ENCODE peak calls at places on chromosomes 4 and X, in nine cellular contexts. One of them, this sample, is unnamed.

GRCh38 chrX:130725519-130725918 is 177.5 kb downstream of the ENOX2 start:
- DNase-seq in posterior cingulate gyrus: no peak
- DNase-seq in progenitor cell of endocrine pancreas: no peak
- DNase-seq in hypothalamus: no peak
- DNase-seq in RWPE1: no peak
- DNase-seq in SHP77: no peak
- DNase-seq in kidney glomerular epithelial cell: no peak
- DNase-seq in iris pigment epithelial cell: no peak
- DNase-seq in CD4-positive, CD25-positive, alpha-beta regulatory T cell: no peak
- DNase-seq in this sample: no peak

GRCh38 chr4:1981251-1982055 is 27.3 kb downstream of the NELFA start:
- DNase-seq in RWPE1: peak; percentile 12
- DNase-seq in hypothalamus: no peak
- DNase-seq in SHP77: no peak
- DNase-seq in progenitor cell of endocrine pancreas: no peak
- DNase-seq in CD4-positive, CD25-positive, alpha-beta regulatory T cell: no peak
- DNase-seq in iris pigment epithelial cell: peak; percentile 15
- DNase-seq in posterior cingulate gyrus: peak; percentile 9
- DNase-seq in kidney glomerular epithelial cell: no peak
- DNase-seq in this sample: peak; percentile 27

GRCh38 chr4:107862658-107863057 is 37.9 kb downstream of the SGMS2 start:
- DNase-seq in kidney glomerular epithelial cell: peak; percentile 88
- DNase-seq in CD4-positive, CD25-positive, alpha-beta regulatory T cell: peak; percentile 1
- DNase-seq in iris pigment epithelial cell: peak; percentile 91
- DNase-seq in SHP77: no peak
- DNase-seq in RWPE1: peak; percentile 87
- DNase-seq in progenitor cell of endocrine pancreas: no peak
- DNase-seq in posterior cingulate gyrus: no peak
- DNase-seq in hypothalamus: no peak
- DNase-seq in this sample: peak; percentile 80

GRCh38 chrX:17535229-17535628 is 160.2 kb downstream of the NHS start:
- DNase-seq in posterior cingulate gyrus: no peak
- DNase-seq in RWPE1: no peak
- DNase-seq in hypothalamus: no peak
- DNase-seq in iris pigment epithelial cell: peak; percentile 26
- DNase-seq in CD4-positive, CD25-positive, alpha-beta regulatory T cell: no peak
- DNase-seq in progenitor cell of endocrine pancreas: no peak
- DNase-seq in SHP77: no peak
- DNase-seq in kidney glomerular epithelial cell: no peak
- DNase-seq in this sample: no peak

GRCh38 chr4:107740950-107741701 is 21.1 kb upstream of the PAPSS1 start:
- DNase-seq in kidney glomerular epithelial cell: no peak
- DNase-seq in progenitor cell of endocrine pancreas: no peak
- DNase-seq in SHP77: no peak
- DNase-seq in iris pigment epithelial cell: peak; percentile 75
- DNase-seq in posterior cingulate gyrus: no peak
- DNase-seq in CD4-positive, CD25-positive, alpha-beta regulatory T cell: no peak
- DNase-seq in hypothalamus: no peak
- DNase-seq in RWPE1: no peak
- DNase-seq in this sample: no peak

GRCh38 chrX:40773809-40774208 is 38.5 kb upstream of the MED14 start:
- DNase-seq in iris pigment epithelial cell: peak; percentile 44
- DNase-seq in SHP77: no peak
- DNase-seq in progenitor cell of endocrine pancreas: no peak
- DNase-seq in kidney glomerular epithelial cell: peak; percentile 30
- DNase-seq in hypothalamus: no peak
- DNase-seq in RWPE1: no peak
- DNase-seq in posterior cingulate gyrus: no peak
- DNase-seq in CD4-positive, CD25-positive, alpha-beta regulatory T cell: no peak
- DNase-seq in this sample: peak; percentile 33

GRCh38 chr4:7001271-7001670 is 41.9 kb upstream of the TADA2B start:
- DNase-seq in progenitor cell of endocrine pancreas: no peak
- DNase-seq in RWPE1: no peak
- DNase-seq in hypothalamus: no peak
- DNase-seq in SHP77: no peak
- DNase-seq in kidney glomerular epithelial cell: no peak
- DNase-seq in iris pigment epithelial cell: no peak
- DNase-seq in posterior cingulate gyrus: no peak
- DNase-seq in CD4-positive, CD25-positive, alpha-beta regulatory T cell: no peak
- DNase-seq in this sample: no peak

GRCh38 chr4:89284828-89285227 is 22.8 kb downstream of the GPRIN3 start:
- DNase-seq in kidney glomerular epithelial cell: no peak
- DNase-seq in progenitor cell of endocrine pancreas: no peak
- DNase-seq in hypothalamus: no peak
- DNase-seq in RWPE1: no peak
- DNase-seq in SHP77: no peak
- DNase-seq in iris pigment epithelial cell: no peak
- DNase-seq in posterior cingulate gyrus: no peak
- DNase-seq in CD4-positive, CD25-positive, alpha-beta regulatory T cell: no peak
- DNase-seq in this sample: no peak

GRCh38 chr4:127140306-127140705 is 492.5 kb upstream of the INTU start:
- DNase-seq in SHP77: peak; percentile 66
- DNase-seq in hypothalamus: no peak
- DNase-seq in iris pigment epithelial cell: peak; percentile 78
- DNase-seq in CD4-positive, CD25-positive, alpha-beta regulatory T cell: no peak
- DNase-seq in posterior cingulate gyrus: no peak
- DNase-seq in progenitor cell of endocrine pancreas: no peak
- DNase-seq in kidney glomerular epithelial cell: no peak
- DNase-seq in RWPE1: peak; percentile 10
- DNase-seq in this sample: no peak

GRCh38 chrX:135632353-135632752 is 81.1 kb upstream of the CT45A1 start:
- DNase-seq in iris pigment epithelial cell: no peak
- DNase-seq in progenitor cell of endocrine pancreas: no peak
- DNase-seq in SHP77: no peak
- DNase-seq in hypothalamus: no peak
- DNase-seq in CD4-positive, CD25-positive, alpha-beta regulatory T cell: no peak
- DNase-seq in RWPE1: no peak
- DNase-seq in posterior cingulate gyrus: no peak
- DNase-seq in kidney glomerular epithelial cell: no peak
- DNase-seq in this sample: no peak

GRCh38 chrX:17860179-17860780 is 818 bp downstream of the RAI2 start:
- DNase-seq in kidney glomerular epithelial cell: no peak
- DNase-seq in CD4-positive, CD25-positive, alpha-beta regulatory T cell: no peak
- DNase-seq in progenitor cell of endocrine pancreas: no peak
- DNase-seq in hypothalamus: no peak
- DNase-seq in RWPE1: no peak
- DNase-seq in iris pigment epithelial cell: peak; percentile 3
- DNase-seq in posterior cingulate gyrus: no peak
- DNase-seq in SHP77: no peak
- DNase-seq in this sample: peak; percentile 6

GRCh38 chr4:13329963-13330362 is 154.2 kb downstream of the RAB28 start:
- DNase-seq in kidney glomerular epithelial cell: peak; percentile 4
- DNase-seq in SHP77: no peak
- DNase-seq in hypothalamus: no peak
- DNase-seq in iris pigment epithelial cell: peak; percentile 59
- DNase-seq in CD4-positive, CD25-positive, alpha-beta regulatory T cell: no peak
- DNase-seq in RWPE1: peak; percentile 4
- DNase-seq in progenitor cell of endocrine pancreas: no peak
- DNase-seq in posterior cingulate gyrus: no peak
- DNase-seq in this sample: no peak

GRCh38 chr4:137998666-137999429 is 243.3 kb downstream of the SLC7A11 start:
- DNase-seq in RWPE1: no peak
- DNase-seq in SHP77: no peak
- DNase-seq in iris pigment epithelial cell: peak; percentile 73
- DNase-seq in hypothalamus: no peak
- DNase-seq in kidney glomerular epithelial cell: peak; percentile 83
- DNase-seq in posterior cingulate gyrus: no peak
- DNase-seq in progenitor cell of endocrine pancreas: no peak
- DNase-seq in CD4-positive, CD25-positive, alpha-beta regulatory T cell: no peak
- DNase-seq in this sample: no peak